ENCODE peak calls at places on chromosomes 11 and 22, in five cellular contexts. L, Q, W, U and Z are unnamed samples.
A peak's percentile ranks its signal among the peaks of the same experiment; 100 is the strongest.

GRCh38 chr22:46057762-46058420 is 80.9 kb upstream of the WNT7B start:
- DNase-seq in W (peak; percentile 58), L (peak; percentile 72), Q (peak; percentile 83), U (no peak), Z (peak; percentile 93)

GRCh38 chr11:126308271-126308671 is 4.4 kb downstream of the DCPS start:
- DNase-seq in U (no peak), Q (no peak), L (no peak), W (no peak), Z (peak; percentile 47)

GRCh38 chr22:37018815-37019308 is 385 bp downstream of the TST start:
- DNase-seq in Q (peak; percentile 39), L (peak; percentile 55), W (peak; percentile 68), U (peak; percentile 72), Z (peak; percentile 95)

GRCh38 chr22:29112102-29112501 is 39.3 kb downstream of the KREMEN1 start:
- DNase-seq in L (no peak), W (no peak), U (peak; percentile 39), Q (no peak), Z (peak; percentile 30)

GRCh38 chr11:115275045-115275444 is 229.2 kb downstream of the CADM1 start:
- DNase-seq in Q (no peak), U (no peak), L (no peak), W (no peak), Z (no peak)

GRCh38 chr11:126510621-126511370 is 155.3 kb downstream of the ST3GAL4 start:
- DNase-seq in Q (peak; percentile 3), U (peak; percentile 15), W (no peak), L (no peak), Z (peak; percentile 75)

GRCh38 chr11:64118871-64119495 is 46.9 kb downstream of the MACROD1 start:
- DNase-seq in W (no peak), Q (no peak), U (no peak), L (no peak), Z (no peak)

GRCh38 chr11:25970726-25971508 is 361.0 kb upstream of the ANO3 start:
- DNase-seq in L (no peak), U (peak; percentile 36), Q (no peak), W (no peak), Z (no peak)

GRCh38 chr11:65435330-65435931 is 12.8 kb downstream of the NEAT1 start:
- DNase-seq in U (no peak), W (no peak), Q (peak; percentile 27), L (no peak), Z (no peak)

GRCh38 chr11:33642461-33643166 is 58.0 kb downstream of the C11orf91 start:
- DNase-seq in W (no peak), L (no peak), Q (no peak), U (no peak), Z (no peak)

GRCh38 chr11:69039501-69039900 is 9.2 kb upstream of the TPCN2 start:
- DNase-seq in U (peak; percentile 55), Q (peak; percentile 71), W (no peak), L (peak; percentile 65), Z (peak; percentile 76)

GRCh38 chr22:39315389-39315788 is 4.0 kb downstream of the RPL3 start:
- DNase-seq in U (no peak), Q (no peak), L (no peak), W (no peak), Z (no peak)

GRCh38 chr22:17087176-17088131 is 2.7 kb downstream of the IL17RA start:
- DNase-seq in Q (peak; percentile 63), U (no peak), W (no peak), L (peak; percentile 77), Z (no peak)

GRCh38 chr11:14399087-14399486 is 40.1 kb upstream of the RRAS2 start:
- DNase-seq in U (no peak), L (no peak), Q (no peak), W (no peak), Z (no peak)

GRCh38 chr11:130700092-130700491 is 216.2 kb downstream of the SNX19 start:
- DNase-seq in L (no peak), W (no peak), Q (no peak), U (no peak), Z (no peak)

GRCh38 chr11:67320691-67321090 is 17.4 kb downstream of the SSH3 start:
- DNase-seq in W (no peak), Q (no peak), U (no peak), L (no peak), Z (no peak)

DNA sequence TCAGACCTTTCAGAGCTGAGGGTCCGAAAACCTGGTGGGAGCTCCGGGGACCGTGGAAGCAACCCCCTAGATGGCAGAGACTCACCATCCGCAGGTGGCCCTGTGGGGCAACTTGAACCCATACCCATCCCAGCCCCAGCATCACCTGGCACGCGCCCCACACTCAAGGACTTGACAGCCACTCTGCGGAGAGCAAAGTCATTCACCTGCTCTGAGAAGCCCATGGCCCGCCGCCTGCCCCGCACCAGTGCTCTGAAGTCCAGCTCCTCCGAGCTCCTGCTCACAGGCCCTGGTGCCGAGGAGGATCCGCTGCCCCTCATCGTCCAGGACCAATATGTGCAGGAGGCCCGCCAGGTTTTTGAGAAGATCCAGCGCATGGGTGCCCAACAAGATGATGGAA is 2.0 kb downstream of the ARHGEF17 start:
- DNase-seq in Q (no peak), L (no peak), U (no peak), W (no peak), Z (no peak)
- H3K4me3 ChIP-seq in Q (peak overlapping the region; percentile 87), L (peak overlapping the region; percentile 85), U (no peak overlapping the region), W (peak overlapping the region; percentile 86), Z (peak overlapping the region; percentile 89)

DNA sequence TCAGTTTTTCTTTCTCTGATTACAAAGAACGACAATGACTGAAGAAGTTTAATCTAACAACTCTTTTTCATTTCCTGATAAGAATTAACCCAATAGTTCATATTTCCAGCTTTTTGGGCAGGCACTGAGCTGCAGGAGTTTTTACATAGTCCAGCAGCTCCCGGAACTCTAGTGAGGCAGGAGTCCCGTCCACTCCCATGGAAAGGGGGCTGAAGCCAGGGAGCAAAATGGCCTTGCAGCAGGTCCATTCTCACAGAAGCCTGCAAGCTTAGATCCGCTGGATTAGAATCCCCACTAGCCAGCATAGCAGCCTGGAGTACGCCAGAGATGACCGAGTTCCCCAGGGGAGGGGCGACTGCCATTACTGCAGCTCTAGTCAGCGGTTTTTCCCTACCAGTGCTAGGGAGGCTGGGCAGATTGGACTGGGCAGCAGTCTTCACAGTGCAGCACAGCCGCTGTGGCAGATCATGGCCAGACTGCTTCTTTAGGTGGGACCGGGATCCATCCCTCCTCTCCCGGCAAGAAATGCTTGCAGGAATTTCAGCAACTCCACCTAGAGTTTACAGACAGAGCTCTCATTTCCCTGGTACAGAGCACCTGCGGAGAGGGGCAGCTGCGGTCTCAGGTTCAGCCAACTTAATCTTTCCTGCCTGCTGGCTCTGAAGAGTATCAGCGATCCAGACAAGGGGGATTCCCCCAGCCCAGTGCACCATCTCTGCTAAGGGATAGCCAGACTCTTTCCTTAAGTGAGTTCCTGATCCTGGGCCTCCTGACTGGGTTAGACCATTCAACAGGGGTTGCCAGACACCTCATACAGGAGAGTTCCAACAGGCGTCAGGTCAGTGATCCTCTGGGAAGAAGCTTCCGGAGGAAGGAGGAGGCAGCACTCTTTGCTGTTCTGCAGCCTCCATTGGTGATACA is 742 bp upstream of the CASP4 start:
- DNase-seq in U (peak; percentile 62), Q (peak; percentile 48), L (peak; percentile 4), W (no peak), Z (peak; percentile 37)
- H3K4me3 ChIP-seq in U (no peak overlapping the region), Q (peak overlapping the region; percentile 65), L (peak overlapping the region; percentile 49), W (peak overlapping the region; percentile 49), Z (peak overlapping the region; percentile 95)

GRCh38 chr11:134764367-134764766 is 352.3 kb upstream of the B3GAT1 start:
- DNase-seq in Q (no peak), L (no peak), W (no peak), U (no peak), Z (no peak)

GRCh38 chr11:134761926-134762247 is 349.8 kb upstream of the B3GAT1 start:
- DNase-seq in W (no peak), Q (no peak), U (no peak), L (no peak), Z (no peak)

GRCh38 chr11:134761361-134761760 is 349.3 kb upstream of the B3GAT1 start:
- DNase-seq in L (no peak), W (no peak), Q (no peak), U (no peak), Z (peak; percentile 55)

GRCh38 chr11:134762248-134763029 is 350.4 kb upstream of the B3GAT1 start:
- DNase-seq in L (no peak), Q (peak; percentile 5), W (no peak), U (no peak), Z (peak; percentile 85)

DNA sequence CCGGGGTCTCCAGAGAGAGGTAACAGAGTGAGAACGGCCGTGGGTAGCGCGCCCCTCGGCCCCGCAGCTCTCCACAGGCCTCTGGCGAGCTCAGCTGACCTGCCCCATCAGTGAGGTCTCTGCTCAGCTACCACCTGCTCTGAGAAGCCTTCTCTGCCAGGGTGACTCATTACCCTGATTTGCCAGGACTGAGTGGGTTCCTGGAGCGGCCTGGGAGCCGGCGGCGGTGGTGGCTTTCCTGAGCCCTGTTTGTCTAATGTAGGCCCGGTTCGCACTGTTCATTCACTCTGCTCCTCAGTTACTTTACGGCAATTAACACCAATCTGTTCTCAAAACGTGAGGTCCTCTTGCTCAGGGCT is 351.0 kb upstream of the B3GAT1 start:
- DNase-seq in Q (no peak), W (peak; percentile 36), U (no peak), L (no peak), Z (no peak)
- H3K4me3 ChIP-seq in Q (no peak overlapping the region), W (no peak overlapping the region), U (no peak overlapping the region), L (no peak overlapping the region), Z (no peak overlapping the region)

GRCh38 chr22:19449422-19449767 is 1.9 kb upstream of the C22orf39 start:
- DNase-seq in W (no peak), L (no peak), U (no peak), Q (no peak), Z (no peak)
- H3K4me3 ChIP-seq in W (no peak overlapping the region), L (no peak overlapping the region), U (no peak overlapping the region), Q (no peak overlapping the region), Z (no peak overlapping the region)

DNA sequence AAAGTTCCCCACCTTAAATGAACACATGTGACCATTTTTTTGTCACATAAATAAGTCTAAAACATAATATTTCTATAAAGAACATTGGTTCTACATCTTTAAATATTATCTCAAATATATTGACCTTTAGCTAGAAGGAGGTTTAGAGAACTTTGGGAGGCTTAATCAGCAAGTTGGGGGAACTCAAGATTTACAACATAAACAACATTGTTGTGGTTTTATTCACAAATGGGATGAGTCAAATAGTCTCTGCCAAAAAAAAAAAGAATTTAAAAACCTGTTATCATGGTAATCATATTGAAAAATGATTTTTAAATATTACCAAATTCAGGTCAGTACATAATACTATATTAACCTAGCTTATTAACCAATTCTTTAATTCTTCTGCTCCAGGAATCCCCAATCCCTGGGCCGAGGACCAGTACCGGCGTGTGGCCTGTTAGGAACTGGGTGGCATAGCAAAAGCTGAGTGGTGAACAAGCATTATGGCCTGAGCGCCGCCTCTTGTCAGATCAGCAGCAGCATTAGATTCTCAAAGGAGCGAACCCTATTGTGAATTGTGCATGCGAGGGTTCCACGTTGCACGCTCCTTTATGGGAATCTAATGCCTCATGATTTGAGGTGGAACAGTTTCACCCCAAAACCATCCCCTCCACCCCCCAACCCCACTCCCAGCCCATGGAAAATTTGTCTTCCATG is 98.2 kb downstream of the RDX start:
- DNase-seq in Q (peak; percentile 38), W (no peak), L (peak; percentile 43), U (no peak), Z (no peak)
- H3K4me3 ChIP-seq in Q (no peak overlapping the region), W (no peak overlapping the region), L (no peak overlapping the region), U (no peak overlapping the region), Z (no peak overlapping the region)